ENCODE peak calls at places on chromosomes 2 and 18, in four cellular contexts. R is PC-9, M is WERI-Rb-1, N is HL-60. W is an unnamed sample.

GRCh38 chr2:119517433-119517832 is 6.8 kb downstream of the SCTR start:
- DNase-seq in R (peak), M (peak), N (peak), W (no peak)

GRCh38 chr2:108917078-108917440 is 72.0 kb downstream of the EDAR start:
- DNase-seq in R (no peak), M (no peak), N (no peak), W (no peak)

GRCh38 chr18:4004176-4004829 is 450.8 kb downstream of the DLGAP1 start:
- DNase-seq in R (no peak), M (no peak), N (no peak), W (no peak)

GRCh38 chr18:62061812-62062211 is 125.0 kb downstream of the PIGN start:
- DNase-seq in R (no peak), M (no peak), N (no peak), W (no peak)

GRCh38 chr2:71746946-71747501 is 293.7 kb downstream of the DYSF start:
- DNase-seq in R (peak), M (no peak), N (no peak), W (no peak)

GRCh38 chr2:11647834-11648600 is 22.0 kb downstream of the NTSR2 start:
- DNase-seq in R (no peak), M (no peak), N (no peak), W (no peak)

GRCh38 chr2:85180322-85181092 is 47.3 kb downstream of the TCF7L1 start:
- DNase-seq in R (no peak), M (no peak), N (no peak), W (no peak)

GRCh38 chr2:132664096-132664495 is 5.9 kb downstream of the LYPD1 start:
- DNase-seq in R (no peak), M (no peak), N (no peak), W (no peak)

GRCh38 chr2:219728993-219729487 is 101.6 kb downstream of the SLC4A3 start:
- DNase-seq in R (no peak), M (no peak), N (no peak), W (no peak)

GRCh38 chr2:237465515-237466227 is 21.4 kb upstream of the MLPH start:
- DNase-seq in R (peak), M (no peak), N (no peak), W (no peak)

GRCh38 chr2:124559236-124559635 is 534.1 kb downstream of the CNTNAP5 start:
- DNase-seq in R (no peak), M (no peak), N (no peak), W (no peak)

GRCh38 chr2:191404568-191404991 is 159.4 kb downstream of the MYO1B start:
- DNase-seq in R (no peak), M (no peak), N (no peak), W (no peak)

GRCh38 chr18:79400091-79400590 is 4.4 kb downstream of the NFATC1 start:
- DNase-seq in R (no peak), M (peak), N (no peak), W (no peak)

GRCh38 chr2:85162746-85163301 is 29.6 kb downstream of the TCF7L1 start:
- DNase-seq in R (no peak), M (no peak), N (no peak), W (no peak)

GRCh38 chr18:79738041-79738461 is 58.4 kb downstream of the CTDP1 start:
- DNase-seq in R (no peak), M (peak), N (no peak), W (no peak)

GRCh38 chr2:138245309-138245708 is 256.3 kb upstream of the SPOPL start:
- DNase-seq in R (no peak), M (no peak), N (no peak), W (no peak)
- H3K27ac ChIP-seq in R (no peak), M (no peak), N (no peak), W (no peak)

GRCh38 chr18:24231773-24232735 is 93.2 kb downstream of the CABYR start:
- DNase-seq in R (no peak), M (no peak), N (no peak), W (no peak)
- H3K27ac ChIP-seq in R (no peak), M (no peak), N (no peak), W (peak)

GRCh38 chr2:100812573-100812972 is 7.4 kb upstream of the NPAS2 start:
- DNase-seq in R (no peak), M (no peak), N (no peak), W (no peak)

GRCh38 chr2:100814043-100814442 is 5.9 kb upstream of the NPAS2 start:
- DNase-seq in R (no peak), M (no peak), N (no peak), W (peak)

GRCh38 chr2:100814453-100814852 is 5.5 kb upstream of the NPAS2 start:
- DNase-seq in R (no peak), M (no peak), N (no peak), W (no peak)

GRCh38 chr2:100812141-100812540 is 7.8 kb upstream of the NPAS2 start:
- DNase-seq in R (no peak), M (no peak), N (no peak), W (no peak)

DNA sequence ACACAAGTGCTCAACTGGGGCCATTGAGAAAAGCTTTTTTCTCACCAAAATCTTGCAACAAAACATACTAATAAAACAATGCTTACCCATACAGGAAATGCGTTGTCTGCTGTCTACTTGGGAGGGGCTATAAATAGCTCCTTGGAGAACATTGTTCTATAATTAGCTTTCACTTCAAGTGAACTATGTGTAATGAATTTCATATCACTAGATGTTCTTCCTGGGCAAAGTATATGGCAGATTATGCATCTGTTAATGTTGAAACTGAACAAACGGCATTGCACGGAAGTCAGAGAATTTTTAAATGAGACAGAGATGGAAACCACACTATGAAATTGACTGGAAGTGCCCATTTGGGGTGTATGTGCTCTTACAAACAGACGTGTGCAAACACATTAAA is 6.4 kb upstream of the NPAS2 start:
- DNase-seq in R (no peak), M (no peak), N (no peak), W (no peak)
- H3K27ac ChIP-seq in R (no peak), M (no peak), N (no peak), W (peak)

GRCh38 chr18:49025426-49025766 is 74.6 kb upstream of the SMAD7 start:
- DNase-seq in R (no peak), M (no peak), N (no peak), W (no peak)

GRCh38 chr18:49023281-49023937 is 72.6 kb upstream of the SMAD7 start:
- DNase-seq in R (no peak), M (peak), N (no peak), W (no peak)

GRCh38 chr18:49023938-49024341 is 73.2 kb upstream of the SMAD7 start:
- DNase-seq in R (no peak), M (no peak), N (no peak), W (no peak)

GRCh38 chr18:49024808-49025361 is 74.1 kb upstream of the SMAD7 start:
- DNase-seq in R (no peak), M (peak), N (no peak), W (no peak)

DNA sequence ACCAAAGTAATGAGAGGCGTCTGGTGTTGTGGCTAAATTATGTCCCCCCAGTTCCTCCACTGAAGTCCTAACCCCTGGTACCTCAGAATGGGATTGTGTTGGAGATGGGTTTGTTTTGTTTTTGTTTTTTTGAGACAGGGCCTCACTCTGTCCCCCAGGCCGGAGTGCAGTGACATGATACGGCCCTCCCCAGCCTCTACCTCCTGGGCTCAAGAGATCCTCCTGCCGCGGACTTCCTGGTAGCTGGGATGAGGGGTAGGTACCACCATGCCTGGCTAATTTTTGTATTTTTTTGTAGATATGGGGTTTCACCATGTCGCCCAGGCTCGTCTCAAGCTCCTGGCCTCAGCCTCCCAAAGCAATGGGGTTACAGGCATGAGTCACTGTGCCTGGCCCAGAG is 73.6 kb upstream of the SMAD7 start:
- DNase-seq in R (no peak), M (peak), N (no peak), W (no peak)
- H3K27ac ChIP-seq in R (no peak), M (peak), N (no peak), W (no peak)

W was measured in caudate nucleus.